ENCODE peak calls at places on chromosome 17, in four cellular contexts. One of them, this sample, is unnamed.

GRCh38 chr17:27558842-27559505 is 72.0 kb upstream of the LGALS9 start:
- DNase-seq in K562: no peak
- DNase-seq in GM12891: no peak
- DNase-seq in GM12878: no peak
- DNase-seq in this sample: peak

GRCh38 chr17:36885161-36885735 is 52.0 kb upstream of the LHX1 start:
- DNase-seq in K562: no peak
- DNase-seq in GM12891: no peak
- DNase-seq in GM12878: no peak
- DNase-seq in this sample: no peak

GRCh38 chr17:41324180-41325075 is 8.9 kb upstream of the KRTAP17-1 start:
- DNase-seq in K562: no peak
- DNase-seq in GM12891: no peak
- DNase-seq in GM12878: no peak
- DNase-seq in this sample: no peak

GRCh38 chr17:37774508-37774907 is 29.6 kb upstream of the HNF1B start:
- DNase-seq in K562: no peak
- DNase-seq in GM12891: peak
- DNase-seq in GM12878: peak
- DNase-seq in this sample: peak

GRCh38 chr17:82399030-82399429 is 19.1 kb upstream of the HEXD start:
- DNase-seq in K562: no peak
- DNase-seq in GM12891: no peak
- DNase-seq in GM12878: no peak
- DNase-seq in this sample: peak

GRCh38 chr17:45300060-45300751 is 16.6 kb downstream of the MAP3K14 start:
- DNase-seq in K562: no peak
- DNase-seq in GM12891: no peak
- DNase-seq in GM12878: no peak
- DNase-seq in this sample: no peak

GRCh38 chr17:59651346-59651745 is 31.7 kb downstream of the CLTC start:
- DNase-seq in K562: no peak
- DNase-seq in GM12891: no peak
- DNase-seq in GM12878: no peak
- DNase-seq in this sample: no peak

GRCh38 chr17:40350410-40351184 is 13.9 kb downstream of the GJD3 start:
- DNase-seq in K562: no peak
- DNase-seq in GM12891: no peak
- DNase-seq in GM12878: no peak
- DNase-seq in this sample: no peak

GRCh38 chr17:2949469-2950044 is 113.8 kb downstream of the OR1D5 start:
- DNase-seq in K562: no peak
- DNase-seq in GM12891: no peak
- DNase-seq in GM12878: no peak
- DNase-seq in this sample: no peak

GRCh38 chr17:14014647-14015046 is 54.7 kb upstream of the COX10 start:
- DNase-seq in K562: no peak
- DNase-seq in GM12891: no peak
- DNase-seq in GM12878: no peak
- DNase-seq in this sample: no peak

GRCh38 chr17:42877037-42877436 is 23.6 kb upstream of the G6PC1 start:
- DNase-seq in K562: no peak
- DNase-seq in GM12891: no peak
- DNase-seq in GM12878: no peak
- DNase-seq in this sample: no peak

GRCh38 chr17:78979780-78980623 is at the start of gene LGALS3BP:
- DNase-seq in K562: peak
- DNase-seq in GM12891: no peak
- DNase-seq in GM12878: no peak
- DNase-seq in this sample: no peak

GRCh38 chr17:77649717-77650211 is 308.7 kb upstream of the TNRC6C start:
- DNase-seq in K562: peak
- DNase-seq in GM12891: no peak
- DNase-seq in GM12878: no peak
- DNase-seq in this sample: no peak

GRCh38 chr17:49315974-49316570 is 46.0 kb downstream of the ZNF652 start:
- DNase-seq in K562: no peak
- DNase-seq in GM12891: no peak
- DNase-seq in GM12878: no peak
- DNase-seq in this sample: no peak

GRCh38 chr17:38559025-38559879 is 46.5 kb downstream of the SRCIN1 start:
- DNase-seq in K562: peak
- DNase-seq in GM12891: peak
- DNase-seq in GM12878: peak
- DNase-seq in this sample: peak

GRCh38 chr17:2203818-2204217 is 99.8 kb downstream of the SMG6 start:
- DNase-seq in K562: no peak
- DNase-seq in GM12891: no peak
- DNase-seq in GM12878: no peak
- DNase-seq in this sample: no peak

GRCh38 chr17:41907185-41907556 is 11.6 kb downstream of the ACLY start:
- DNase-seq in K562: no peak
- DNase-seq in GM12891: no peak
- DNase-seq in GM12878: no peak
- DNase-seq in this sample: no peak

GRCh38 chr17:62757518-62757951 is 50.6 kb downstream of the MARCHF10 start:
- DNase-seq in K562: no peak
- DNase-seq in GM12891: no peak
- DNase-seq in GM12878: no peak
- DNase-seq in this sample: no peak

GRCh38 chr17:40070895-40071719 is 8.3 kb downstream of the THRA start:
- DNase-seq in K562: no peak
- DNase-seq in GM12891: no peak
- DNase-seq in GM12878: no peak
- DNase-seq in this sample: no peak

DNA sequence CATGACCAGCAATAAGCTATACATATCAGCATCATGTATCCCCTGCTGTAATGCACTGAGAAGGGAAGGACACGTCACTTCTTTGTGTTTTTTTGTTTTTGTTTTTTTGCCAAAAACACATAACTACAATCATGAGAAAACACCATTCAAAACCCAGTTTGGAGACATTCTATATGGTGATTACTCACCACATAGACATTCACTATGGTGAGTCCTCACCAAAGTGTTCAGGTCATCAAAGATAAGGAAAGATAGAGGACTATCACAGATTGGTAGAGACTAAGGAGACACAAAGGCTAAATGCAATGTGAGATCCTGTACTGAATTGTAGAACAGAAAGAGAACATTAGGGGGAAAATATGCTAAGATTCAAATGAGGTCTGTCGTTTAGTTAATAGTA is 46.7 kb downstream of the PIK3R5 start:
- DNase-seq in K562: no peak
- DNase-seq in GM12891: no peak
- DNase-seq in GM12878: no peak
- DNase-seq in this sample: no peak
- TF ChIP-seq SPI1 in K562: no peak
- TF ChIP-seq SPI1 in GM12891: no peak
- TF ChIP-seq SPI1 in GM12878: no peak
- TF ChIP-seq SPI1 in this sample: no peak

GRCh38 chr17:73820686-73821448 is 176.6 kb upstream of the SDK2 start:
- DNase-seq in K562: no peak
- DNase-seq in GM12891: no peak
- DNase-seq in GM12878: no peak
- DNase-seq in this sample: no peak
- TF ChIP-seq SPI1 in K562: no peak
- TF ChIP-seq SPI1 in GM12891: no peak
- TF ChIP-seq SPI1 in GM12878: no peak
- TF ChIP-seq SPI1 in this sample: no peak

GRCh38 chr17:261640-262039 is 80.2 kb upstream of the DOC2B start:
- DNase-seq in K562: no peak
- DNase-seq in GM12891: no peak
- DNase-seq in GM12878: no peak
- DNase-seq in this sample: no peak
- TF ChIP-seq SPI1 in K562: no peak
- TF ChIP-seq SPI1 in GM12891: no peak
- TF ChIP-seq SPI1 in GM12878: no peak
- TF ChIP-seq SPI1 in this sample: no peak

GRCh38 chr17:51641999-51642398 is 381.7 kb downstream of the UTP18 start:
- DNase-seq in K562: no peak
- DNase-seq in GM12891: no peak
- DNase-seq in GM12878: no peak
- DNase-seq in this sample: no peak

GRCh38 chr17:51647873-51648272 is 387.5 kb downstream of the UTP18 start:
- DNase-seq in K562: no peak
- DNase-seq in GM12891: no peak
- DNase-seq in GM12878: no peak
- DNase-seq in this sample: no peak

GRCh38 chr17:51643702-51644490 is 383.6 kb downstream of the UTP18 start:
- DNase-seq in K562: no peak
- DNase-seq in GM12891: no peak
- DNase-seq in GM12878: no peak
- DNase-seq in this sample: no peak

GRCh38 chr17:51640108-51640622 is 379.8 kb downstream of the UTP18 start:
- DNase-seq in K562: peak
- DNase-seq in GM12891: peak
- DNase-seq in GM12878: no peak
- DNase-seq in this sample: no peak

GRCh38 chr17:51645056-51645455 is 384.7 kb downstream of the UTP18 start:
- DNase-seq in K562: no peak
- DNase-seq in GM12891: no peak
- DNase-seq in GM12878: no peak
- DNase-seq in this sample: no peak
- TF ChIP-seq SPI1 in K562: no peak
- TF ChIP-seq SPI1 in GM12891: no peak
- TF ChIP-seq SPI1 in GM12878: no peak
- TF ChIP-seq SPI1 in this sample: no peak

DNA sequence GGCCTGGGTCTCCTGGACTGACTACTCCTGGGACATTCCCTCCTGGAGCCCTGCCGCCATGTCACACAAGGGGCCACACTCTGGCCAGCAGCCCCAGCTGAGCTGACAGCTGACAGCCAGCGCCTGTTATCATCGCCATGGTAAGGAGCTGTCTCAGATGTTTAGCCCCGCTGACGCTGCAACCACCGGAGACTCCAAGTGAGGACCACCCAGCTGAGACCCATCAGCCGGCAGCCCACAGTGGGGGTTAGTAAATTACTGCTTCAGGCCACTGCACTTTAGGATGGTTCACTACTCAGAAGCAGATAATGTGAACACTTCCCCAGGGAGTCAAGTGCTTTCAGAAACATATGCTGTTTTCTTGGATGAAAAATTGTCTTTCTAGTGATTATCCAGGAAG is 14.6 kb upstream of the SPHK1 start:
- DNase-seq in K562: no peak
- DNase-seq in GM12891: no peak
- DNase-seq in GM12878: no peak
- DNase-seq in this sample: no peak
- TF ChIP-seq SPI1 in K562: no peak
- TF ChIP-seq SPI1 in GM12891: no peak
- TF ChIP-seq SPI1 in GM12878: no peak
- TF ChIP-seq SPI1 in this sample: no peak

GRCh38 chr17:19379306-19380075 is 1.2 kb downstream of the MAPK7 start:
- DNase-seq in K562: no peak
- DNase-seq in GM12891: no peak
- DNase-seq in GM12878: no peak
- DNase-seq in this sample: no peak
- TF ChIP-seq SPI1 in K562: no peak
- TF ChIP-seq SPI1 in GM12891: no peak
- TF ChIP-seq SPI1 in GM12878: no peak
- TF ChIP-seq SPI1 in this sample: no peak

GRCh38 chr17:7023576-7024401 is 939 bp downstream of the BCL6B start:
- DNase-seq in K562: peak
- DNase-seq in GM12891: peak
- DNase-seq in GM12878: peak
- DNase-seq in this sample: peak
- TF ChIP-seq SPI1 in K562: no peak
- TF ChIP-seq SPI1 in GM12891: no peak
- TF ChIP-seq SPI1 in GM12878: no peak
- TF ChIP-seq SPI1 in this sample: no peak